ENCODE peak calls at places on chromosomes 7 and 10, in four cellular contexts. P is testis, C is GM03348, L is HEK293T. V is an unnamed sample.

GRCh38 chr7:68280931-68281330 is 1284.3 kb downstream of the TYW1 start:
- DNase-seq in L (no peak), C (no peak), P (no peak), V (no peak)

GRCh38 chr7:13336227-13336626 is 648.8 kb downstream of the ARL4A start:
- DNase-seq in C (peak), L (no peak), P (no peak), V (no peak)

GRCh38 chr10:1461016-1461415 is 276.3 kb downstream of the ADARB2 start:
- DNase-seq in P (no peak), C (no peak), L (no peak), V (no peak)

GRCh38 chr7:99083068-99083651 is 60.7 kb downstream of the SMURF1 start:
- DNase-seq in C (no peak), P (no peak), L (no peak), V (no peak)

GRCh38 chr7:81457858-81458522 is 311.9 kb downstream of the HGF start:
- DNase-seq in P (no peak), L (peak), C (peak), V (no peak)

GRCh38 chr7:80960228-80960627 is 41.4 kb upstream of the SEMA3C start:
- DNase-seq in P (no peak), C (peak), L (no peak), V (no peak)

GRCh38 chr10:62052276-62052675 is 150.8 kb downstream of the ARID5B start:
- DNase-seq in L (no peak), C (no peak), P (no peak), V (no peak)

GRCh38 chr10:35565602-35566061 is 39.5 kb upstream of the GJD4 start:
- DNase-seq in C (peak), P (no peak), L (no peak), V (no peak)

GRCh38 chr7:151058766-151059361 is 525 bp upstream of the SLC4A2 start:
- DNase-seq in L (no peak), C (peak), P (no peak), V (no peak)

GRCh38 chr7:123343611-123344010 is 143.8 kb upstream of the SLC13A1 start:
- DNase-seq in C (no peak), L (no peak), P (no peak), V (no peak)

GRCh38 chr7:41451826-41452225 is 251.1 kb downstream of the INHBA start:
- DNase-seq in L (no peak), C (peak), P (no peak), V (no peak)

GRCh38 chr7:112272921-112273561 is 66.5 kb downstream of the ZNF277 start:
- DNase-seq in L (no peak), P (no peak), C (peak), V (no peak)

GRCh38 chr7:148772297-148773089 is 73.8 kb downstream of the CUL1 start:
- DNase-seq in L (no peak), C (peak), P (no peak), V (no peak)

GRCh38 chr7:149011491-149011890 is 16.8 kb downstream of the PDIA4 start:
- DNase-seq in L (no peak), C (no peak), P (no peak), V (no peak)

GRCh38 chr7:152459724-152460251 is 24.0 kb upstream of the KMT2C start:
- DNase-seq in L (no peak), P (peak), C (no peak), V (no peak)

GRCh38 chr10:31320179-31320597 is 1.2 kb downstream of the ZEB1 start:
- DNase-seq in L (peak), C (peak), P (peak), V (peak)

GRCh38 chr7:1432411-1433082 is 26.7 kb downstream of the MICALL2 start:
- DNase-seq in C (peak), P (peak), L (peak), V (no peak)

GRCh38 chr10:43375401-43376020 is 4.1 kb downstream of the FXYD4 start:
- DNase-seq in P (no peak), L (no peak), C (no peak), V (peak)

GRCh38 chr7:114084381-114085312 is 165.8 kb upstream of the PPP1R3A start:
- DNase-seq in C (peak), P (peak), L (peak), V (peak)

GRCh38 chr10:99450624-99451498 is 20.4 kb upstream of the GOT1 start:
- DNase-seq in C (no peak), P (no peak), L (no peak), V (no peak)

V was measured in kidney.